ENCODE peak calls at places on chromosomes 3 and 15, in five cellular contexts. M is ovary, Q is MM.1S, Y is Peyer's patch, H is brain microvascular endothelial cell. O is an unnamed sample.

GRCh38 chr3:78134496-78134895 is 1094.6 kb downstream of the ROBO2 start:
- DNase-seq in Y (no peak), Q (no peak), H (no peak), M (no peak), O (no peak)

GRCh38 chr3:35522450-35522849 is 116.9 kb upstream of the ARPP21 start:
- DNase-seq in M (no peak), H (no peak), Y (no peak), Q (no peak), O (no peak)

GRCh38 chr3:8642001-8642400 is 2.6 kb downstream of the SSUH2 start:
- DNase-seq in Q (no peak), M (no peak), Y (no peak), H (no peak), O (no peak)

GRCh38 chr3:122183893-122184590 is 574 bp downstream of the CASR start:
- DNase-seq in Y (no peak), Q (no peak), H (no peak), M (no peak), O (no peak)

GRCh38 chr3:48039487-48040190 is 23.4 kb upstream of the MAP4 start:
- DNase-seq in Q (no peak), M (no peak), Y (no peak), H (peak; percentile 63), O (no peak)

GRCh38 chr15:99565031-99565280 is 828 bp upstream of the MEF2A start:
- DNase-seq in Q (peak; percentile 74), M (no peak), Y (no peak), H (no peak), O (peak; percentile 26)

GRCh38 chr3:146664403-146664802 is 59.3 kb upstream of the PLSCR5 start:
- DNase-seq in Y (no peak), M (no peak), Q (no peak), H (no peak), O (no peak)

GRCh38 chr15:36478561-36478960 is 100.9 kb upstream of the CDIN1 start:
- DNase-seq in Y (no peak), M (no peak), H (no peak), Q (no peak), O (no peak)

GRCh38 chr15:40902605-40903561 is 8.6 kb downstream of the VPS18 start:
- DNase-seq in Y (no peak), Q (no peak), H (no peak), M (no peak), O (no peak)

GRCh38 chr15:64857421-64857820 is 15.7 kb downstream of the PLEKHO2 start:
- DNase-seq in H (peak; percentile 47), Q (no peak), Y (no peak), M (no peak), O (no peak)

GRCh38 chr3:35944915-35945710 is 305.8 kb downstream of the ARPP21 start:
- DNase-seq in H (peak; percentile 44), M (no peak), Y (peak; percentile 50), Q (no peak), O (no peak)

GRCh38 chr3:152202976-152203626 is 65.6 kb upstream of the MBNL1 start:
- DNase-seq in M (no peak), H (no peak), Y (peak; percentile 71), Q (peak; percentile 10), O (no peak)

GRCh38 chr3:126679318-126679751 is 24.4 kb upstream of the TXNRD3 start:
- DNase-seq in Y (peak; percentile 93), H (peak; percentile 66), M (peak; percentile 90), Q (peak; percentile 77), O (peak; percentile 64)

GRCh38 chr3:41244620-41245336 is 45.5 kb downstream of the CTNNB1 start:
- DNase-seq in M (no peak), H (no peak), Q (no peak), Y (no peak), O (no peak)

GRCh38 chr15:63948971-63949370 is 97.3 kb downstream of the DAPK2 start:
- DNase-seq in Q (no peak), Y (no peak), H (no peak), M (no peak), O (no peak)

GRCh38 chr15:95018888-95019545 is 787.7 kb downstream of the MCTP2 start:
- DNase-seq in M (no peak), H (peak; percentile 71), Y (no peak), Q (peak; percentile 52), O (no peak)

GRCh38 chr3:151541184-151541583 is 80.3 kb upstream of the IGSF10 start:
- DNase-seq in Y (no peak), M (no peak), H (no peak), Q (no peak), O (no peak)

GRCh38 chr15:63372018-63372705 is 9.5 kb downstream of the CA12 start:
- DNase-seq in H (peak; percentile 95), Y (no peak), Q (no peak), M (no peak), O (peak; percentile 68)

GRCh38 chr15:72184165-72184811 is 13.3 kb downstream of the GRAMD2A start:
- DNase-seq in Y (no peak), M (no peak), H (no peak), Q (no peak), O (no peak)

GRCh38 chr3:39279745-39280517 is at the start of gene CX3CR1:
- DNase-seq in Y (no peak), M (no peak), H (no peak), Q (no peak), O (no peak)

GRCh38 chr3:155744091-155744625 is 713 bp downstream of the PLCH1 start:
- DNase-seq in H (no peak), Q (peak; percentile 41), M (peak; percentile 69), Y (peak; percentile 75), O (no peak)

GRCh38 chr3:143002083-143002712 is 828 bp downstream of the U2SURP start:
- DNase-seq in M (no peak), Y (no peak), Q (peak; percentile 20), H (peak; percentile 4), O (no peak)

GRCh38 chr15:77002954-77003912 is 8.3 kb downstream of the PSTPIP1 start:
- DNase-seq in M (no peak), Y (peak; percentile 92), Q (peak; percentile 70), H (no peak), O (no peak)

GRCh38 chr3:150412599-150413069 is 4.5 kb downstream of the TSC22D2 start:
- DNase-seq in M (no peak), H (peak; percentile 56), Q (peak; percentile 44), Y (no peak), O (no peak)

GRCh38 chr3:181486496-181486895 is 225.2 kb upstream of the SOX2 start:
- DNase-seq in M (no peak), H (no peak), Y (no peak), Q (no peak), O (no peak)

GRCh38 chr3:128006471-128007424 is 45.5 kb upstream of the SEC61A1 start:
- DNase-seq in M (no peak), H (no peak), Y (no peak), Q (no peak), O (no peak)

GRCh38 chr15:85137507-85138175 is 156.0 kb downstream of the PDE8A start:
- DNase-seq in H (no peak), M (no peak), Y (no peak), Q (no peak), O (no peak)

GRCh38 chr3:132867956-132868355 is 145.7 kb upstream of the NPHP3 start:
- DNase-seq in Y (no peak), H (peak; percentile 17), Q (no peak), M (no peak), O (no peak)

GRCh38 chr3:46008058-46008457 is 12.4 kb upstream of the FYCO1 start:
- DNase-seq in M (no peak), Q (no peak), Y (no peak), H (no peak), O (no peak)

GRCh38 chr3:106457278-106458210 is 588.7 kb upstream of the CBLB start:
- DNase-seq in H (peak; percentile 82), Q (peak; percentile 67), M (no peak), Y (no peak), O (no peak)

DNA sequence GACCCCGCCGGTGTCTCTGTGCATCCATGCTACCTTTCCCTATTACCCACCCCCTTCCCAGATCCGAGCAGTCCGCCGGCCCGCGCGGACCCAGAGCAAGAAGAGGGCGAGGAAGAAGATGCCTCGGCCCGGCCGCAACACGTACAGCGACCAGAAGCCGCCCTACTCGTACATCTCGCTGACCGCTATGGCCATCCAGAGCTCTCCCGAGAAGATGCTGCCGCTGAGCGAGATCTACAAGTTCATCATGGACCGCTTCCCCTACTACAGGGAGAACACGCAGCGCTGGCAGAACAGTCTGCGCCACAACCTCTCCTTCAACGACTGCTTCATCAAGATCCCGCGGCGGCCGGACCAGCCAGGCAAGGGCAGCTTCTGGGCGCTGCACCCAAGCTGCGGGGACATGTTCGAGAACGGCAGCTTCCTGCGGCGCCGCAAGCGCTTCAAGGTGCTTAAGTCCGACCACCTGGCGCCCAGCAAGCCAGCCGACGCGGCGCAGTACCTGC is 788 bp downstream of the FOXB1 start:
- DNase-seq in H (no peak), Q (no peak), Y (no peak), M (no peak), O (no peak)
- H3K4me3 ChIP-seq in H (no peak overlapping the region), Q (no peak overlapping the region), Y (peak overlapping the region; percentile 61), M (no peak overlapping the region), O (peak overlapping the region; percentile 72)

GRCh38 chr3:58013973-58014649 is 5.9 kb downstream of the FLNB start:
- DNase-seq in M (peak; percentile 77), Q (no peak), H (peak; percentile 73), Y (no peak), O (peak; percentile 45)
- H3K27ac ChIP-seq in M (peak overlapping the region; percentile 4), Q (no peak overlapping the region), H (peak overlapping the region; percentile 33), Y (no peak overlapping the region), O (peak overlapping the region; percentile 80)

GRCh38 chr15:58241872-58242271 is 103.7 kb downstream of the AQP9 start:
- DNase-seq in Y (no peak), M (no peak), Q (no peak), H (no peak), O (no peak)
- TF ChIP-seq CTCF in Y (peak; percentile 31), M (no peak), Q (no peak), H (peak; percentile 27), O (no peak)

DNA sequence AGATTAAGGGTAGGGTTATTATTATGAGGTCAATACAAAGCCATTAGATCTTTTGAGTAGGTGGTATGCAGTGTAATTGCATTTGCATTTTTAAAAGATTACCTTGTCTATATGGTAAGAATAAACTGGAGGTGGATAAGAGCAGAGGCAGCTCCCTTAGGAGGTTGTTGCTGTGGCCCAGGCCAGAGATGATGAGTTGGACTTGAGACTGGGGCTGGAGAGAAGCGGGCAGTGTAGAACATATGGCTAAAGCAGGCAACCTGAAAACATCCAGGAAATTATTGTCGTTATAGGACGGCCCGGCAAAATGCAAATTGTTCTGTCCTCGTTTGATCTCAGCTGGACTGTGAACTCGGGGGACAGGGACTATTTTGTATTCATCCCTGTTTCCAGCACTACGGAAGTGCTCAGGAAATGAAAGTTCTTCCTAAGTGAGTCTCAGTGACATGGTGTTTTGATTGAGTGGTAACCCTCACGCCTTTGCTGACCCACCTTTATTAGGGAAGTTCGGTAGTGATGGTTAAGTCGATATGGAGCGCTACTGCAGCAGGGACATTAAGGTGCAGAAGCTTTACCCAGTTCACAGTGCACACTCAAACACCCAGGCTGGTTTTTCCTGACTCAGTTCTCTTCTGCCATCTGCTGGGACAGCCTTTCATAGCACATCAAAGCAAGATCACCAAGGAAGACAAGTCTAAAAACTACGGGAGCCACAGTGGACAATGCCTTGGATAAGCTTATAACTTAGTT is 27.2 kb upstream of the VPS33B start:
- DNase-seq in M (no peak), H (peak; percentile 77), Q (peak; percentile 82), Y (peak; percentile 82), O (peak; percentile 14)
- H3K4me3 ChIP-seq in M (no peak overlapping the region), H (no peak overlapping the region), Q (no peak overlapping the region), Y (no peak overlapping the region), O (no peak overlapping the region)

GRCh38 chr3:123442908-123443307 is 6.0 kb downstream of the ADCY5 start:
- DNase-seq in M (no peak), Q (no peak), Y (no peak), H (no peak), O (no peak)
- H3K27ac ChIP-seq in M (no peak overlapping the region), Q (no peak overlapping the region), Y (no peak overlapping the region), H (no peak overlapping the region), O (peak overlapping the region; percentile 49)